ENCODE peak calls at places on chromosomes 5 and 9, in eight cellular contexts. One of them, this sample, is unnamed.

GRCh38 chr9:107734231-107735014 is 244.9 kb upstream of the KLF4 start:
- DNase-seq in fibroblast of pulmonary artery: peak; percentile 96
- DNase-seq in GM20000: no peak
- DNase-seq in WTC11: no peak
- DNase-seq in body of pancreas: no peak
- DNase-seq in cardiac muscle cell: peak; percentile 96
- DNase-seq in GM10248: no peak
- DNase-seq in thyroid gland: peak; percentile 12
- DNase-seq in this sample: no peak

GRCh38 chr9:16824545-16825041 is 45.9 kb downstream of the BNC2 start:
- DNase-seq in GM20000: no peak
- DNase-seq in WTC11: no peak
- DNase-seq in thyroid gland: no peak
- DNase-seq in fibroblast of pulmonary artery: peak; percentile 59
- DNase-seq in GM10248: no peak
- DNase-seq in cardiac muscle cell: peak; percentile 54
- DNase-seq in body of pancreas: no peak
- DNase-seq in this sample: no peak

GRCh38 chr5:65986050-65986451 is 59.7 kb downstream of the ERBIN start:
- DNase-seq in WTC11: no peak
- DNase-seq in GM20000: no peak
- DNase-seq in fibroblast of pulmonary artery: peak; percentile 42
- DNase-seq in thyroid gland: no peak
- DNase-seq in body of pancreas: no peak
- DNase-seq in GM10248: no peak
- DNase-seq in cardiac muscle cell: peak; percentile 27
- DNase-seq in this sample: no peak

GRCh38 chr5:1911773-1912235 is 29.1 kb upstream of the IRX4 start:
- DNase-seq in cardiac muscle cell: no peak
- DNase-seq in fibroblast of pulmonary artery: no peak
- DNase-seq in GM20000: no peak
- DNase-seq in WTC11: no peak
- DNase-seq in body of pancreas: no peak
- DNase-seq in thyroid gland: no peak
- DNase-seq in GM10248: no peak
- DNase-seq in this sample: no peak

GRCh38 chr5:168756517-168757391 is 177.6 kb upstream of the PANK3 start:
- DNase-seq in WTC11: no peak
- DNase-seq in body of pancreas: no peak
- DNase-seq in GM20000: no peak
- DNase-seq in thyroid gland: no peak
- DNase-seq in cardiac muscle cell: no peak
- DNase-seq in fibroblast of pulmonary artery: no peak
- DNase-seq in GM10248: no peak
- DNase-seq in this sample: no peak

GRCh38 chr9:75104607-75105006 is 16.3 kb downstream of the OSTF1 start:
- DNase-seq in body of pancreas: no peak
- DNase-seq in fibroblast of pulmonary artery: no peak
- DNase-seq in GM20000: no peak
- DNase-seq in cardiac muscle cell: no peak
- DNase-seq in GM10248: no peak
- DNase-seq in thyroid gland: no peak
- DNase-seq in WTC11: no peak
- DNase-seq in this sample: no peak

GRCh38 chr5:42005561-42006153 is 80.6 kb downstream of the FBXO4 start:
- DNase-seq in GM10248: peak; percentile 13
- DNase-seq in fibroblast of pulmonary artery: peak; percentile 45
- DNase-seq in cardiac muscle cell: peak; percentile 44
- DNase-seq in body of pancreas: no peak
- DNase-seq in thyroid gland: no peak
- DNase-seq in WTC11: no peak
- DNase-seq in GM20000: peak; percentile 12
- DNase-seq in this sample: no peak

GRCh38 chr9:3939820-3940219 is 360.0 kb downstream of the GLIS3 start:
- DNase-seq in fibroblast of pulmonary artery: no peak
- DNase-seq in body of pancreas: no peak
- DNase-seq in GM10248: no peak
- DNase-seq in cardiac muscle cell: no peak
- DNase-seq in GM20000: no peak
- DNase-seq in WTC11: no peak
- DNase-seq in thyroid gland: no peak
- DNase-seq in this sample: no peak

GRCh38 chr5:23132231-23132630 is 279.1 kb upstream of the CDH12 start:
- DNase-seq in body of pancreas: no peak
- DNase-seq in GM10248: no peak
- DNase-seq in GM20000: no peak
- DNase-seq in thyroid gland: no peak
- DNase-seq in WTC11: no peak
- DNase-seq in fibroblast of pulmonary artery: no peak
- DNase-seq in cardiac muscle cell: no peak
- DNase-seq in this sample: no peak

DNA sequence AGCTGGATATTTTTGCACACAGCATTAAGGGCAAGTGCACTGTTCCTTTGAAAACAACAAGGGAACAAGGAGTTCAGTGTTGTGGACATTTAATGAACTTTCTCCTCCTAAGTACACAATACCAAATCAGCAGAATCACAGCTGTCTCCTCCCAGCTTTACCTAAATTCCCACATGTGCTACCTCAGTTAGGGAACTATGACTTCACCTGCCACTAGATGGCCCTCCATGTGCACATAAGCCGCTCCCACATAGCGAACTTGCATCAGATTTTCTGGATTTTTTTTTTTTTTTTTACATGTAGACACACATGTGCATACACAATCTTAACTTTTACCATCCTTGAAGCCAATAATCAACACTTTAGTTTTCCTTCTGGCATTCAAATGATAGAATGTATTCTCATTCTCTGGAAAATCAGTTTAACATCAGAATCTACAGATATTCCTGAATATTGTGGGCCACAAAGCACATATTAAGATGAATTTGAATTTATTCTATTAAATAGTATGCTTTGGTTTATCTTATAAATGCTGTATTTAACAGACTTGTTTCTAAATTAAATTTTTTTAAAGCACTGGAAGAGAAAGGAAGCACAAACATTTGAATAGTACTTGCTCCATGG is 123.6 kb downstream of the PALM2AKAP2 start:
- DNase-seq in thyroid gland: peak; percentile 69
- DNase-seq in body of pancreas: peak; percentile 79
- DNase-seq in WTC11: peak; percentile 59
- DNase-seq in fibroblast of pulmonary artery: peak; percentile 90
- DNase-seq in GM10248: peak; percentile 64
- DNase-seq in cardiac muscle cell: peak; percentile 89
- DNase-seq in GM20000: peak; percentile 60
- DNase-seq in this sample: no peak
- TF ChIP-seq CTCF in thyroid gland: peak; percentile 87
- TF ChIP-seq CTCF in body of pancreas: peak; percentile 92
- TF ChIP-seq CTCF in WTC11: peak; percentile 62
- TF ChIP-seq CTCF in fibroblast of pulmonary artery: peak; percentile 84
- TF ChIP-seq CTCF in GM10248: peak; percentile 73
- TF ChIP-seq CTCF in cardiac muscle cell: peak; percentile 78
- TF ChIP-seq CTCF in GM20000: peak; percentile 80
- TF ChIP-seq CTCF in this sample: peak; percentile 79

GRCh38 chr5:140780512-140780911 is 5.4 kb upstream of the PCDHA1 start:
- DNase-seq in fibroblast of pulmonary artery: no peak
- DNase-seq in GM20000: no peak
- DNase-seq in cardiac muscle cell: no peak
- DNase-seq in thyroid gland: no peak
- DNase-seq in WTC11: no peak
- DNase-seq in GM10248: no peak
- DNase-seq in body of pancreas: no peak
- DNase-seq in this sample: no peak

GRCh38 chr5:140791111-140791510 is 3.5 kb upstream of the PCDHA2 start:
- DNase-seq in GM10248: no peak
- DNase-seq in thyroid gland: no peak
- DNase-seq in body of pancreas: no peak
- DNase-seq in WTC11: no peak
- DNase-seq in GM20000: no peak
- DNase-seq in cardiac muscle cell: no peak
- DNase-seq in fibroblast of pulmonary artery: no peak
- DNase-seq in this sample: no peak

DNA sequence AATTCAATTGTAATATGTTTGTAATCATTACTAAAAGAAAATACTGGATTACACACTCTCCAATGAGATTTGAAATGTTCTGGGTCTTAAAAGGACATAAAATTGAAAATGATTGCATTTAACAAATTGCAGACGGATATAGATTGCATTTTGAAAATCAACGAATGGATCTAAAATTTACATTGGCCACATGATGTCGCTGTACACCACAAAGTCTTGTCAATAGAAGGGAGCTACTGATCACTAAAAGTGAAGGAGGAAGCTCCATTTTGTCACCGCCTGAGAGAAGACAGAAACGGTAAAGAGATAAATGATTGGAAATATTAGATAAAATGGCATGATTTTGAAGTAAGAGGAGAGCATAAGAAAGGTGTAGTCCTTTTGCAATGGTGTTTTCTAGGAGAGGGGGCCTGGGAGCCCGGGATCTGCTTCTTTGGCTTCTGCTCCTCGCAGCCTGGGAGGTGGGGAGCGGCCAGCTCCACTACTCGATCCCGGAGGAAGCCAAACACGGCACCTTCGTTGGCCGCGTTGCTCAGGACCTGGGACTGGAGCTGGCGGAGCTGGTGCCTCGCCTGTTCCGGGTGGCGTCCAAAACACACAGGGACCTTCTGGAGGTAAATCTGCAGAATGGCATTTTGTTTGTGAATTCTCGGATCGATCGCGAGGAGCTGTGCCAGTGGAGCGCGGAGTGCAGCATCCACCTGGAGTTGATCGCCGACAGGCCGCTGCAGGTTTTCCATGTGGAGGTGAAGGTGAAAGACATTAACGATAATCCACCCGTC is at the start of gene PCDHA1:
- DNase-seq in thyroid gland: no peak
- DNase-seq in GM10248: no peak
- DNase-seq in WTC11: peak; percentile 24
- DNase-seq in body of pancreas: no peak
- DNase-seq in cardiac muscle cell: no peak
- DNase-seq in GM20000: no peak
- DNase-seq in fibroblast of pulmonary artery: no peak
- DNase-seq in this sample: no peak
- TF ChIP-seq CTCF in thyroid gland: no peak
- TF ChIP-seq CTCF in GM10248: no peak
- TF ChIP-seq CTCF in WTC11: peak; percentile 49
- TF ChIP-seq CTCF in body of pancreas: no peak
- TF ChIP-seq CTCF in cardiac muscle cell: no peak
- TF ChIP-seq CTCF in GM20000: no peak
- TF ChIP-seq CTCF in fibroblast of pulmonary artery: no peak
- TF ChIP-seq CTCF in this sample: no peak

DNA sequence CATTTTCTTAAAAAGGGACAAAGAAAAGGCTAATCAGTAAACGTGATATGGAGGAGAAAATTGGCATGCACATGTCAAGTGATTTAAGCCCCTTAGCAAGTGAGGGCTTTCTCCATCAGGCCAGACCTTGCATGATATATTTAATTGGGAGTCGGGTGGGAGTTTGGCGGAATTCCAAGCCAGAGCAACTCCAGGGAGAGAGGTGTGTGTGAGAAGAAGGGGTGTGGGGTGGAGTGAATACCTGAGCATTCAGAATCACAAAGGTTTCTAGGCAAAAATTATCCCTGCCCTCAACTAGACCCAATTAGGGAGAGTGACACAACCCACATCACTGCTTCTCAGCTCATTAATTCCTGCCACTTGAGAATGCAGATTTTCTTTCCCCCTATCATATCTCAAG is 279.7 kb upstream of the TUT7 start:
- DNase-seq in thyroid gland: no peak
- DNase-seq in fibroblast of pulmonary artery: no peak
- DNase-seq in WTC11: no peak
- DNase-seq in GM20000: no peak
- DNase-seq in cardiac muscle cell: no peak
- DNase-seq in GM10248: no peak
- DNase-seq in body of pancreas: no peak
- DNase-seq in this sample: no peak
- TF ChIP-seq CTCF in thyroid gland: no peak
- TF ChIP-seq CTCF in fibroblast of pulmonary artery: no peak
- TF ChIP-seq CTCF in WTC11: no peak
- TF ChIP-seq CTCF in GM20000: no peak
- TF ChIP-seq CTCF in cardiac muscle cell: no peak
- TF ChIP-seq CTCF in GM10248: no peak
- TF ChIP-seq CTCF in body of pancreas: no peak
- TF ChIP-seq CTCF in this sample: no peak

DNA sequence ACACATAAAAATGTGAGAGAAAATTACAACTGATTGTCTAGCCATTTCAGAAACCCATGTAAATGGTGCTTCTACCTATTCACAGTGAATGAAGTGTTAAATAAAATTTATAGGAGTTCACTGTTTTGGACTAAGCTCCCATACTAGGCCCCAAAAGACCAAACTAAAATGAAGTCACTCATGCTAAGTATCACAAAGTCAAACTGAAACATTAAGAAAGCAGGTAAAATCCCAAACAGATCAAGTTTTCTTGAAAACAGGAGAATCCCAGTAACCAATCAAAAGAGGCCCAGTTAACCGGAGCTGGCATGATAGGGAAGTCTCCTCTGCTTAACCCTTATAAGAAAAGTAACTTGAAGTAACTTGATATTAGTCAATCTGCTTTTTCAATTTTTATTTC is 35.2 kb upstream of the MYOT start:
- DNase-seq in GM10248: no peak
- DNase-seq in GM20000: no peak
- DNase-seq in WTC11: no peak
- DNase-seq in body of pancreas: no peak
- DNase-seq in cardiac muscle cell: no peak
- DNase-seq in fibroblast of pulmonary artery: no peak
- DNase-seq in thyroid gland: no peak
- DNase-seq in this sample: no peak
- TF ChIP-seq CTCF in GM10248: no peak
- TF ChIP-seq CTCF in GM20000: no peak
- TF ChIP-seq CTCF in WTC11: no peak
- TF ChIP-seq CTCF in body of pancreas: no peak
- TF ChIP-seq CTCF in cardiac muscle cell: no peak
- TF ChIP-seq CTCF in fibroblast of pulmonary artery: no peak
- TF ChIP-seq CTCF in thyroid gland: no peak
- TF ChIP-seq CTCF in this sample: no peak

GRCh38 chr5:174601937-174602336 is 122.4 kb upstream of the MSX2 start:
- DNase-seq in cardiac muscle cell: no peak
- DNase-seq in thyroid gland: no peak
- DNase-seq in GM10248: no peak
- DNase-seq in GM20000: no peak
- DNase-seq in body of pancreas: no peak
- DNase-seq in fibroblast of pulmonary artery: no peak
- DNase-seq in WTC11: no peak
- DNase-seq in this sample: no peak

GRCh38 chr5:174596429-174596828 is 128.0 kb upstream of the MSX2 start:
- DNase-seq in body of pancreas: no peak
- DNase-seq in fibroblast of pulmonary artery: peak; percentile 2
- DNase-seq in WTC11: no peak
- DNase-seq in cardiac muscle cell: no peak
- DNase-seq in GM20000: no peak
- DNase-seq in thyroid gland: no peak
- DNase-seq in GM10248: no peak
- DNase-seq in this sample: no peak

GRCh38 chr5:174599992-174600391 is 124.4 kb upstream of the MSX2 start:
- DNase-seq in WTC11: peak; percentile 47
- DNase-seq in fibroblast of pulmonary artery: no peak
- DNase-seq in GM10248: no peak
- DNase-seq in body of pancreas: no peak
- DNase-seq in cardiac muscle cell: no peak
- DNase-seq in GM20000: no peak
- DNase-seq in thyroid gland: no peak
- DNase-seq in this sample: no peak
- TF ChIP-seq CTCF in WTC11: no peak
- TF ChIP-seq CTCF in fibroblast of pulmonary artery: no peak
- TF ChIP-seq CTCF in GM10248: no peak
- TF ChIP-seq CTCF in body of pancreas: no peak
- TF ChIP-seq CTCF in cardiac muscle cell: no peak
- TF ChIP-seq CTCF in GM20000: no peak
- TF ChIP-seq CTCF in thyroid gland: no peak
- TF ChIP-seq CTCF in this sample: no peak